ENCODE peak calls at places on chromosomes 1 and 21, in ten cellular contexts. One of them, this sample, is unnamed.

GRCh38 chr1:116911779-116912469 is 2.2 kb downstream of the PTGFRN start:
- DNase-seq in T-cell: no peak
- DNase-seq in fibroblast of mammary gland: no peak
- DNase-seq in activated CD8-positive, alpha-beta memory T cell treated with anti-CD3 and anti-CD28 coated beads, Interleukin-2, amount 50 U/mL, for 48 hours: no peak
- DNase-seq in A172: no peak
- DNase-seq in NCI-H345: no peak
- DNase-seq in stimulated activated CD4-positive, alpha-beta T cell treated with anti-CD3 and anti-CD28 coated beads, Interleukin-2, amount 100 ng/mL, for 48 hours: no peak
- DNase-seq in heart left ventricle: no peak
- DNase-seq in activated CD4-positive, alpha-beta T cell treated with anti-CD3 and anti-CD28 coated beads, Interleukin-2, amount 50 U/mL, for 1 hour: no peak
- DNase-seq in NCI-H510A treated with DMSO at 0.1 percent for 48 hours: no peak
- DNase-seq in this sample: no peak

GRCh38 chr21:19704832-19705231 is 1293.4 kb upstream of the NCAM2 start:
- DNase-seq in fibroblast of mammary gland: no peak
- DNase-seq in T-cell: no peak
- DNase-seq in NCI-H510A treated with DMSO at 0.1 percent for 48 hours: no peak
- DNase-seq in NCI-H345: no peak
- DNase-seq in heart left ventricle: no peak
- DNase-seq in A172: no peak
- DNase-seq in stimulated activated CD4-positive, alpha-beta T cell treated with anti-CD3 and anti-CD28 coated beads, Interleukin-2, amount 100 ng/mL, for 48 hours: no peak
- DNase-seq in activated CD8-positive, alpha-beta memory T cell treated with anti-CD3 and anti-CD28 coated beads, Interleukin-2, amount 50 U/mL, for 48 hours: no peak
- DNase-seq in activated CD4-positive, alpha-beta T cell treated with anti-CD3 and anti-CD28 coated beads, Interleukin-2, amount 50 U/mL, for 1 hour: no peak
- DNase-seq in this sample: no peak

GRCh38 chr1:59072017-59072947 is 224.6 kb upstream of the FGGY start:
- DNase-seq in NCI-H510A treated with DMSO at 0.1 percent for 48 hours: peak
- DNase-seq in NCI-H345: peak
- DNase-seq in activated CD8-positive, alpha-beta memory T cell treated with anti-CD3 and anti-CD28 coated beads, Interleukin-2, amount 50 U/mL, for 48 hours: no peak
- DNase-seq in stimulated activated CD4-positive, alpha-beta T cell treated with anti-CD3 and anti-CD28 coated beads, Interleukin-2, amount 100 ng/mL, for 48 hours: no peak
- DNase-seq in activated CD4-positive, alpha-beta T cell treated with anti-CD3 and anti-CD28 coated beads, Interleukin-2, amount 50 U/mL, for 1 hour: no peak
- DNase-seq in fibroblast of mammary gland: no peak
- DNase-seq in T-cell: no peak
- DNase-seq in A172: peak
- DNase-seq in heart left ventricle: no peak
- DNase-seq in this sample: no peak

GRCh38 chr1:67942269-67942668 is 108.2 kb downstream of the DIRAS3 start:
- DNase-seq in A172: no peak
- DNase-seq in fibroblast of mammary gland: no peak
- DNase-seq in heart left ventricle: no peak
- DNase-seq in T-cell: no peak
- DNase-seq in NCI-H510A treated with DMSO at 0.1 percent for 48 hours: no peak
- DNase-seq in stimulated activated CD4-positive, alpha-beta T cell treated with anti-CD3 and anti-CD28 coated beads, Interleukin-2, amount 100 ng/mL, for 48 hours: no peak
- DNase-seq in activated CD4-positive, alpha-beta T cell treated with anti-CD3 and anti-CD28 coated beads, Interleukin-2, amount 50 U/mL, for 1 hour: no peak
- DNase-seq in NCI-H345: no peak
- DNase-seq in activated CD8-positive, alpha-beta memory T cell treated with anti-CD3 and anti-CD28 coated beads, Interleukin-2, amount 50 U/mL, for 48 hours: no peak
- DNase-seq in this sample: no peak

GRCh38 chr1:167094690-167095089 is 815 bp downstream of the STYXL2 start:
- DNase-seq in A172: no peak
- DNase-seq in activated CD4-positive, alpha-beta T cell treated with anti-CD3 and anti-CD28 coated beads, Interleukin-2, amount 50 U/mL, for 1 hour: no peak
- DNase-seq in heart left ventricle: peak
- DNase-seq in stimulated activated CD4-positive, alpha-beta T cell treated with anti-CD3 and anti-CD28 coated beads, Interleukin-2, amount 100 ng/mL, for 48 hours: no peak
- DNase-seq in activated CD8-positive, alpha-beta memory T cell treated with anti-CD3 and anti-CD28 coated beads, Interleukin-2, amount 50 U/mL, for 48 hours: no peak
- DNase-seq in fibroblast of mammary gland: no peak
- DNase-seq in NCI-H510A treated with DMSO at 0.1 percent for 48 hours: no peak
- DNase-seq in NCI-H345: no peak
- DNase-seq in T-cell: no peak
- DNase-seq in this sample: no peak

GRCh38 chr21:41435728-41436127 is 9.7 kb downstream of the MX1 start:
- DNase-seq in T-cell: no peak
- DNase-seq in fibroblast of mammary gland: no peak
- DNase-seq in heart left ventricle: no peak
- DNase-seq in stimulated activated CD4-positive, alpha-beta T cell treated with anti-CD3 and anti-CD28 coated beads, Interleukin-2, amount 100 ng/mL, for 48 hours: no peak
- DNase-seq in activated CD8-positive, alpha-beta memory T cell treated with anti-CD3 and anti-CD28 coated beads, Interleukin-2, amount 50 U/mL, for 48 hours: peak
- DNase-seq in NCI-H345: no peak
- DNase-seq in NCI-H510A treated with DMSO at 0.1 percent for 48 hours: no peak
- DNase-seq in activated CD4-positive, alpha-beta T cell treated with anti-CD3 and anti-CD28 coated beads, Interleukin-2, amount 50 U/mL, for 1 hour: no peak
- DNase-seq in A172: no peak
- DNase-seq in this sample: no peak

GRCh38 chr1:215568287-215568692 is 1.2 kb downstream of the KCTD3 start:
- DNase-seq in NCI-H510A treated with DMSO at 0.1 percent for 48 hours: no peak
- DNase-seq in fibroblast of mammary gland: peak
- DNase-seq in activated CD4-positive, alpha-beta T cell treated with anti-CD3 and anti-CD28 coated beads, Interleukin-2, amount 50 U/mL, for 1 hour: no peak
- DNase-seq in heart left ventricle: no peak
- DNase-seq in stimulated activated CD4-positive, alpha-beta T cell treated with anti-CD3 and anti-CD28 coated beads, Interleukin-2, amount 100 ng/mL, for 48 hours: no peak
- DNase-seq in T-cell: no peak
- DNase-seq in NCI-H345: peak
- DNase-seq in A172: peak
- DNase-seq in activated CD8-positive, alpha-beta memory T cell treated with anti-CD3 and anti-CD28 coated beads, Interleukin-2, amount 50 U/mL, for 48 hours: no peak
- DNase-seq in this sample: peak

GRCh38 chr1:42845866-42846256 is 552 bp upstream of the ZNF691 start:
- DNase-seq in NCI-H510A treated with DMSO at 0.1 percent for 48 hours: peak
- DNase-seq in heart left ventricle: no peak
- DNase-seq in NCI-H345: peak
- DNase-seq in activated CD8-positive, alpha-beta memory T cell treated with anti-CD3 and anti-CD28 coated beads, Interleukin-2, amount 50 U/mL, for 48 hours: no peak
- DNase-seq in activated CD4-positive, alpha-beta T cell treated with anti-CD3 and anti-CD28 coated beads, Interleukin-2, amount 50 U/mL, for 1 hour: no peak
- DNase-seq in fibroblast of mammary gland: no peak
- DNase-seq in T-cell: no peak
- DNase-seq in stimulated activated CD4-positive, alpha-beta T cell treated with anti-CD3 and anti-CD28 coated beads, Interleukin-2, amount 100 ng/mL, for 48 hours: no peak
- DNase-seq in A172: no peak
- DNase-seq in this sample: no peak

GRCh38 chr1:75136158-75136815 is 2.1 kb downstream of the LHX8 start:
- DNase-seq in A172: no peak
- DNase-seq in fibroblast of mammary gland: no peak
- DNase-seq in activated CD8-positive, alpha-beta memory T cell treated with anti-CD3 and anti-CD28 coated beads, Interleukin-2, amount 50 U/mL, for 48 hours: no peak
- DNase-seq in stimulated activated CD4-positive, alpha-beta T cell treated with anti-CD3 and anti-CD28 coated beads, Interleukin-2, amount 100 ng/mL, for 48 hours: no peak
- DNase-seq in NCI-H510A treated with DMSO at 0.1 percent for 48 hours: peak
- DNase-seq in heart left ventricle: no peak
- DNase-seq in T-cell: no peak
- DNase-seq in activated CD4-positive, alpha-beta T cell treated with anti-CD3 and anti-CD28 coated beads, Interleukin-2, amount 50 U/mL, for 1 hour: no peak
- DNase-seq in NCI-H345: peak
- DNase-seq in this sample: no peak

GRCh38 chr1:67831850-67832513 is 1.3 kb downstream of the GNG12 start:
- DNase-seq in A172: peak
- DNase-seq in activated CD4-positive, alpha-beta T cell treated with anti-CD3 and anti-CD28 coated beads, Interleukin-2, amount 50 U/mL, for 1 hour: no peak
- DNase-seq in T-cell: no peak
- DNase-seq in fibroblast of mammary gland: peak
- DNase-seq in NCI-H345: peak
- DNase-seq in stimulated activated CD4-positive, alpha-beta T cell treated with anti-CD3 and anti-CD28 coated beads, Interleukin-2, amount 100 ng/mL, for 48 hours: no peak
- DNase-seq in heart left ventricle: peak
- DNase-seq in activated CD8-positive, alpha-beta memory T cell treated with anti-CD3 and anti-CD28 coated beads, Interleukin-2, amount 50 U/mL, for 48 hours: no peak
- DNase-seq in NCI-H510A treated with DMSO at 0.1 percent for 48 hours: peak
- DNase-seq in this sample: no peak

GRCh38 chr1:168084396-168085231 is 52.1 kb downstream of the GPR161 start:
- DNase-seq in NCI-H345: peak
- DNase-seq in fibroblast of mammary gland: peak
- DNase-seq in NCI-H510A treated with DMSO at 0.1 percent for 48 hours: peak
- DNase-seq in A172: peak
- DNase-seq in activated CD8-positive, alpha-beta memory T cell treated with anti-CD3 and anti-CD28 coated beads, Interleukin-2, amount 50 U/mL, for 48 hours: peak
- DNase-seq in heart left ventricle: peak
- DNase-seq in T-cell: peak
- DNase-seq in activated CD4-positive, alpha-beta T cell treated with anti-CD3 and anti-CD28 coated beads, Interleukin-2, amount 50 U/mL, for 1 hour: peak
- DNase-seq in stimulated activated CD4-positive, alpha-beta T cell treated with anti-CD3 and anti-CD28 coated beads, Interleukin-2, amount 100 ng/mL, for 48 hours: peak
- DNase-seq in this sample: peak

GRCh38 chr1:200960948-200961340 is 62.6 kb downstream of the KIF21B start:
- DNase-seq in T-cell: no peak
- DNase-seq in activated CD8-positive, alpha-beta memory T cell treated with anti-CD3 and anti-CD28 coated beads, Interleukin-2, amount 50 U/mL, for 48 hours: no peak
- DNase-seq in NCI-H345: no peak
- DNase-seq in NCI-H510A treated with DMSO at 0.1 percent for 48 hours: no peak
- DNase-seq in A172: no peak
- DNase-seq in activated CD4-positive, alpha-beta T cell treated with anti-CD3 and anti-CD28 coated beads, Interleukin-2, amount 50 U/mL, for 1 hour: no peak
- DNase-seq in heart left ventricle: no peak
- DNase-seq in stimulated activated CD4-positive, alpha-beta T cell treated with anti-CD3 and anti-CD28 coated beads, Interleukin-2, amount 100 ng/mL, for 48 hours: no peak
- DNase-seq in fibroblast of mammary gland: no peak
- DNase-seq in this sample: no peak

GRCh38 chr1:98028800-98029199 is 108.0 kb upstream of the DPYD start:
- DNase-seq in stimulated activated CD4-positive, alpha-beta T cell treated with anti-CD3 and anti-CD28 coated beads, Interleukin-2, amount 100 ng/mL, for 48 hours: no peak
- DNase-seq in A172: peak
- DNase-seq in NCI-H510A treated with DMSO at 0.1 percent for 48 hours: no peak
- DNase-seq in T-cell: no peak
- DNase-seq in heart left ventricle: no peak
- DNase-seq in activated CD8-positive, alpha-beta memory T cell treated with anti-CD3 and anti-CD28 coated beads, Interleukin-2, amount 50 U/mL, for 48 hours: no peak
- DNase-seq in NCI-H345: no peak
- DNase-seq in fibroblast of mammary gland: no peak
- DNase-seq in activated CD4-positive, alpha-beta T cell treated with anti-CD3 and anti-CD28 coated beads, Interleukin-2, amount 50 U/mL, for 1 hour: no peak
- DNase-seq in this sample: no peak

GRCh38 chr1:175267716-175268416 is 75.3 kb upstream of the KIAA0040 start:
- DNase-seq in fibroblast of mammary gland: peak
- DNase-seq in NCI-H345: no peak
- DNase-seq in activated CD8-positive, alpha-beta memory T cell treated with anti-CD3 and anti-CD28 coated beads, Interleukin-2, amount 50 U/mL, for 48 hours: no peak
- DNase-seq in NCI-H510A treated with DMSO at 0.1 percent for 48 hours: no peak
- DNase-seq in T-cell: no peak
- DNase-seq in activated CD4-positive, alpha-beta T cell treated with anti-CD3 and anti-CD28 coated beads, Interleukin-2, amount 50 U/mL, for 1 hour: no peak
- DNase-seq in stimulated activated CD4-positive, alpha-beta T cell treated with anti-CD3 and anti-CD28 coated beads, Interleukin-2, amount 100 ng/mL, for 48 hours: no peak
- DNase-seq in heart left ventricle: peak
- DNase-seq in A172: no peak
- DNase-seq in this sample: no peak

GRCh38 chr1:54136269-54136896 is 16.4 kb downstream of the CDCP2 start:
- DNase-seq in NCI-H345: no peak
- DNase-seq in A172: no peak
- DNase-seq in fibroblast of mammary gland: no peak
- DNase-seq in activated CD4-positive, alpha-beta T cell treated with anti-CD3 and anti-CD28 coated beads, Interleukin-2, amount 50 U/mL, for 1 hour: no peak
- DNase-seq in heart left ventricle: no peak
- DNase-seq in stimulated activated CD4-positive, alpha-beta T cell treated with anti-CD3 and anti-CD28 coated beads, Interleukin-2, amount 100 ng/mL, for 48 hours: no peak
- DNase-seq in NCI-H510A treated with DMSO at 0.1 percent for 48 hours: no peak
- DNase-seq in activated CD8-positive, alpha-beta memory T cell treated with anti-CD3 and anti-CD28 coated beads, Interleukin-2, amount 50 U/mL, for 48 hours: no peak
- DNase-seq in T-cell: no peak
- DNase-seq in this sample: no peak

GRCh38 chr1:244273845-244274619 is 177.7 kb downstream of the ADSS2 start:
- DNase-seq in activated CD8-positive, alpha-beta memory T cell treated with anti-CD3 and anti-CD28 coated beads, Interleukin-2, amount 50 U/mL, for 48 hours: peak
- DNase-seq in NCI-H345: no peak
- DNase-seq in T-cell: no peak
- DNase-seq in heart left ventricle: peak
- DNase-seq in fibroblast of mammary gland: peak
- DNase-seq in A172: peak
- DNase-seq in activated CD4-positive, alpha-beta T cell treated with anti-CD3 and anti-CD28 coated beads, Interleukin-2, amount 50 U/mL, for 1 hour: no peak
- DNase-seq in NCI-H510A treated with DMSO at 0.1 percent for 48 hours: no peak
- DNase-seq in stimulated activated CD4-positive, alpha-beta T cell treated with anti-CD3 and anti-CD28 coated beads, Interleukin-2, amount 100 ng/mL, for 48 hours: no peak
- DNase-seq in this sample: no peak

GRCh38 chr21:34528131-34528561 is 16.1 kb upstream of the KCNE1 start:
- DNase-seq in activated CD4-positive, alpha-beta T cell treated with anti-CD3 and anti-CD28 coated beads, Interleukin-2, amount 50 U/mL, for 1 hour: no peak
- DNase-seq in A172: no peak
- DNase-seq in NCI-H345: no peak
- DNase-seq in activated CD8-positive, alpha-beta memory T cell treated with anti-CD3 and anti-CD28 coated beads, Interleukin-2, amount 50 U/mL, for 48 hours: no peak
- DNase-seq in heart left ventricle: no peak
- DNase-seq in NCI-H510A treated with DMSO at 0.1 percent for 48 hours: no peak
- DNase-seq in stimulated activated CD4-positive, alpha-beta T cell treated with anti-CD3 and anti-CD28 coated beads, Interleukin-2, amount 100 ng/mL, for 48 hours: no peak
- DNase-seq in fibroblast of mammary gland: peak
- DNase-seq in T-cell: no peak
- DNase-seq in this sample: no peak

GRCh38 chr1:6497215-6497866 is 5.9 kb upstream of the PLEKHG5 start:
- DNase-seq in NCI-H510A treated with DMSO at 0.1 percent for 48 hours: peak
- DNase-seq in activated CD8-positive, alpha-beta memory T cell treated with anti-CD3 and anti-CD28 coated beads, Interleukin-2, amount 50 U/mL, for 48 hours: peak
- DNase-seq in fibroblast of mammary gland: no peak
- DNase-seq in activated CD4-positive, alpha-beta T cell treated with anti-CD3 and anti-CD28 coated beads, Interleukin-2, amount 50 U/mL, for 1 hour: peak
- DNase-seq in NCI-H345: peak
- DNase-seq in T-cell: peak
- DNase-seq in stimulated activated CD4-positive, alpha-beta T cell treated with anti-CD3 and anti-CD28 coated beads, Interleukin-2, amount 100 ng/mL, for 48 hours: peak
- DNase-seq in A172: peak
- DNase-seq in heart left ventricle: peak
- DNase-seq in this sample: peak

GRCh38 chr1:156368889-156369684 is at the start of gene RHBG:
- DNase-seq in activated CD8-positive, alpha-beta memory T cell treated with anti-CD3 and anti-CD28 coated beads, Interleukin-2, amount 50 U/mL, for 48 hours: no peak
- DNase-seq in heart left ventricle: peak
- DNase-seq in stimulated activated CD4-positive, alpha-beta T cell treated with anti-CD3 and anti-CD28 coated beads, Interleukin-2, amount 100 ng/mL, for 48 hours: no peak
- DNase-seq in fibroblast of mammary gland: no peak
- DNase-seq in T-cell: no peak
- DNase-seq in NCI-H345: no peak
- DNase-seq in activated CD4-positive, alpha-beta T cell treated with anti-CD3 and anti-CD28 coated beads, Interleukin-2, amount 50 U/mL, for 1 hour: peak
- DNase-seq in A172: peak
- DNase-seq in NCI-H510A treated with DMSO at 0.1 percent for 48 hours: peak
- DNase-seq in this sample: no peak

GRCh38 chr1:45326627-45327591 is at the start of gene HPDL:
- DNase-seq in activated CD4-positive, alpha-beta T cell treated with anti-CD3 and anti-CD28 coated beads, Interleukin-2, amount 50 U/mL, for 1 hour: peak
- DNase-seq in NCI-H510A treated with DMSO at 0.1 percent for 48 hours: peak
- DNase-seq in activated CD8-positive, alpha-beta memory T cell treated with anti-CD3 and anti-CD28 coated beads, Interleukin-2, amount 50 U/mL, for 48 hours: peak
- DNase-seq in fibroblast of mammary gland: peak
- DNase-seq in stimulated activated CD4-positive, alpha-beta T cell treated with anti-CD3 and anti-CD28 coated beads, Interleukin-2, amount 100 ng/mL, for 48 hours: peak
- DNase-seq in heart left ventricle: peak
- DNase-seq in NCI-H345: peak
- DNase-seq in A172: no peak
- DNase-seq in T-cell: peak
- DNase-seq in this sample: peak

GRCh38 chr1:174894087-174894768 is 105.5 kb upstream of the CACYBP start:
- DNase-seq in activated CD8-positive, alpha-beta memory T cell treated with anti-CD3 and anti-CD28 coated beads, Interleukin-2, amount 50 U/mL, for 48 hours: no peak
- DNase-seq in activated CD4-positive, alpha-beta T cell treated with anti-CD3 and anti-CD28 coated beads, Interleukin-2, amount 50 U/mL, for 1 hour: no peak
- DNase-seq in T-cell: no peak
- DNase-seq in NCI-H345: no peak
- DNase-seq in fibroblast of mammary gland: no peak
- DNase-seq in NCI-H510A treated with DMSO at 0.1 percent for 48 hours: no peak
- DNase-seq in heart left ventricle: no peak
- DNase-seq in A172: no peak
- DNase-seq in stimulated activated CD4-positive, alpha-beta T cell treated with anti-CD3 and anti-CD28 coated beads, Interleukin-2, amount 100 ng/mL, for 48 hours: no peak
- DNase-seq in this sample: no peak

GRCh38 chr1:112803906-112804762 is 89.0 kb upstream of the PPM1J start:
- DNase-seq in activated CD4-positive, alpha-beta T cell treated with anti-CD3 and anti-CD28 coated beads, Interleukin-2, amount 50 U/mL, for 1 hour: peak
- DNase-seq in fibroblast of mammary gland: peak
- DNase-seq in stimulated activated CD4-positive, alpha-beta T cell treated with anti-CD3 and anti-CD28 coated beads, Interleukin-2, amount 100 ng/mL, for 48 hours: peak
- DNase-seq in A172: peak
- DNase-seq in NCI-H345: peak
- DNase-seq in activated CD8-positive, alpha-beta memory T cell treated with anti-CD3 and anti-CD28 coated beads, Interleukin-2, amount 50 U/mL, for 48 hours: peak
- DNase-seq in NCI-H510A treated with DMSO at 0.1 percent for 48 hours: peak
- DNase-seq in T-cell: peak
- DNase-seq in heart left ventricle: peak
- DNase-seq in this sample: peak

GRCh38 chr1:61637470-61637869 is 87.5 kb downstream of the TM2D1 start:
- DNase-seq in activated CD8-positive, alpha-beta memory T cell treated with anti-CD3 and anti-CD28 coated beads, Interleukin-2, amount 50 U/mL, for 48 hours: no peak
- DNase-seq in NCI-H345: no peak
- DNase-seq in activated CD4-positive, alpha-beta T cell treated with anti-CD3 and anti-CD28 coated beads, Interleukin-2, amount 50 U/mL, for 1 hour: no peak
- DNase-seq in T-cell: no peak
- DNase-seq in stimulated activated CD4-positive, alpha-beta T cell treated with anti-CD3 and anti-CD28 coated beads, Interleukin-2, amount 100 ng/mL, for 48 hours: no peak
- DNase-seq in NCI-H510A treated with DMSO at 0.1 percent for 48 hours: no peak
- DNase-seq in heart left ventricle: no peak
- DNase-seq in fibroblast of mammary gland: no peak
- DNase-seq in A172: no peak
- DNase-seq in this sample: no peak

GRCh38 chr1:157359309-157360020 is 192.8 kb downstream of the FCRL5 start:
- DNase-seq in fibroblast of mammary gland: no peak
- DNase-seq in A172: no peak
- DNase-seq in heart left ventricle: no peak
- DNase-seq in activated CD8-positive, alpha-beta memory T cell treated with anti-CD3 and anti-CD28 coated beads, Interleukin-2, amount 50 U/mL, for 48 hours: no peak
- DNase-seq in activated CD4-positive, alpha-beta T cell treated with anti-CD3 and anti-CD28 coated beads, Interleukin-2, amount 50 U/mL, for 1 hour: no peak
- DNase-seq in stimulated activated CD4-positive, alpha-beta T cell treated with anti-CD3 and anti-CD28 coated beads, Interleukin-2, amount 100 ng/mL, for 48 hours: no peak
- DNase-seq in NCI-H345: peak
- DNase-seq in T-cell: no peak
- DNase-seq in NCI-H510A treated with DMSO at 0.1 percent for 48 hours: peak
- DNase-seq in this sample: no peak

GRCh38 chr1:40462956-40463590 is 12.8 kb downstream of the ZFP69B start:
- DNase-seq in A172: no peak
- DNase-seq in activated CD8-positive, alpha-beta memory T cell treated with anti-CD3 and anti-CD28 coated beads, Interleukin-2, amount 50 U/mL, for 48 hours: no peak
- DNase-seq in T-cell: no peak
- DNase-seq in fibroblast of mammary gland: peak
- DNase-seq in NCI-H345: no peak
- DNase-seq in NCI-H510A treated with DMSO at 0.1 percent for 48 hours: peak
- DNase-seq in heart left ventricle: no peak
- DNase-seq in stimulated activated CD4-positive, alpha-beta T cell treated with anti-CD3 and anti-CD28 coated beads, Interleukin-2, amount 100 ng/mL, for 48 hours: no peak
- DNase-seq in activated CD4-positive, alpha-beta T cell treated with anti-CD3 and anti-CD28 coated beads, Interleukin-2, amount 50 U/mL, for 1 hour: no peak
- DNase-seq in this sample: no peak

GRCh38 chr1:160666079-160666442 is 19.2 kb upstream of the SLAMF1 start:
- DNase-seq in A172: no peak
- DNase-seq in NCI-H345: no peak
- DNase-seq in activated CD4-positive, alpha-beta T cell treated with anti-CD3 and anti-CD28 coated beads, Interleukin-2, amount 50 U/mL, for 1 hour: no peak
- DNase-seq in T-cell: no peak
- DNase-seq in NCI-H510A treated with DMSO at 0.1 percent for 48 hours: no peak
- DNase-seq in fibroblast of mammary gland: no peak
- DNase-seq in heart left ventricle: no peak
- DNase-seq in activated CD8-positive, alpha-beta memory T cell treated with anti-CD3 and anti-CD28 coated beads, Interleukin-2, amount 50 U/mL, for 48 hours: no peak
- DNase-seq in stimulated activated CD4-positive, alpha-beta T cell treated with anti-CD3 and anti-CD28 coated beads, Interleukin-2, amount 100 ng/mL, for 48 hours: no peak
- DNase-seq in this sample: no peak

GRCh38 chr1:109790735-109791494 is 27.2 kb upstream of the EPS8L3 start:
- DNase-seq in stimulated activated CD4-positive, alpha-beta T cell treated with anti-CD3 and anti-CD28 coated beads, Interleukin-2, amount 100 ng/mL, for 48 hours: peak
- DNase-seq in A172: peak
- DNase-seq in NCI-H345: no peak
- DNase-seq in activated CD8-positive, alpha-beta memory T cell treated with anti-CD3 and anti-CD28 coated beads, Interleukin-2, amount 50 U/mL, for 48 hours: peak
- DNase-seq in heart left ventricle: peak
- DNase-seq in NCI-H510A treated with DMSO at 0.1 percent for 48 hours: no peak
- DNase-seq in activated CD4-positive, alpha-beta T cell treated with anti-CD3 and anti-CD28 coated beads, Interleukin-2, amount 50 U/mL, for 1 hour: peak
- DNase-seq in T-cell: peak
- DNase-seq in fibroblast of mammary gland: peak
- DNase-seq in this sample: peak

GRCh38 chr1:115062542-115063004 is 26.7 kb downstream of the TSPAN2 start:
- DNase-seq in T-cell: peak
- DNase-seq in fibroblast of mammary gland: no peak
- DNase-seq in activated CD4-positive, alpha-beta T cell treated with anti-CD3 and anti-CD28 coated beads, Interleukin-2, amount 50 U/mL, for 1 hour: peak
- DNase-seq in heart left ventricle: peak
- DNase-seq in NCI-H345: no peak
- DNase-seq in A172: peak
- DNase-seq in activated CD8-positive, alpha-beta memory T cell treated with anti-CD3 and anti-CD28 coated beads, Interleukin-2, amount 50 U/mL, for 48 hours: peak
- DNase-seq in stimulated activated CD4-positive, alpha-beta T cell treated with anti-CD3 and anti-CD28 coated beads, Interleukin-2, amount 100 ng/mL, for 48 hours: peak
- DNase-seq in NCI-H510A treated with DMSO at 0.1 percent for 48 hours: no peak
- DNase-seq in this sample: no peak